ENCODE peak calls at places on chromosomes 4 and X, in seven cellular contexts. One of them, this sample, is unnamed.

GRCh38 chr4:6414578-6414977 is 57.8 kb downstream of the PPP2R2C start:
- DNase-seq in GM10248: no peak
- DNase-seq in neural crest cell: no peak
- DNase-seq in anterior cingulate cortex: no peak
- DNase-seq in T-cell: no peak
- DNase-seq in T-helper 9 cell: no peak
- DNase-seq in stimulated activated CD4-positive, alpha-beta T cell treated with anti-CD3 and anti-CD28 coated beads, Interleukin-2, amount 100 ng/mL, for 48 hours: no peak
- DNase-seq in this sample: no peak

GRCh38 chr4:140645196-140645595 is 76.4 kb upstream of the UCP1 start:
- DNase-seq in GM10248: no peak
- DNase-seq in neural crest cell: no peak
- DNase-seq in anterior cingulate cortex: no peak
- DNase-seq in T-cell: no peak
- DNase-seq in T-helper 9 cell: no peak
- DNase-seq in stimulated activated CD4-positive, alpha-beta T cell treated with anti-CD3 and anti-CD28 coated beads, Interleukin-2, amount 100 ng/mL, for 48 hours: no peak
- DNase-seq in this sample: no peak

GRCh38 chr4:113760852-113761681 is 471 bp downstream of the CAMK2D start:
- DNase-seq in GM10248: peak; percentile 64
- DNase-seq in neural crest cell: peak; percentile 49
- DNase-seq in anterior cingulate cortex: peak; percentile 71
- DNase-seq in T-cell: no peak
- DNase-seq in T-helper 9 cell: peak; percentile 36
- DNase-seq in stimulated activated CD4-positive, alpha-beta T cell treated with anti-CD3 and anti-CD28 coated beads, Interleukin-2, amount 100 ng/mL, for 48 hours: peak; percentile 41
- DNase-seq in this sample: peak; percentile 25

GRCh38 chr4:142558851-142559250 is 287.2 kb downstream of the INPP4B start:
- DNase-seq in GM10248: no peak
- DNase-seq in neural crest cell: no peak
- DNase-seq in anterior cingulate cortex: no peak
- DNase-seq in T-cell: no peak
- DNase-seq in T-helper 9 cell: no peak
- DNase-seq in stimulated activated CD4-positive, alpha-beta T cell treated with anti-CD3 and anti-CD28 coated beads, Interleukin-2, amount 100 ng/mL, for 48 hours: no peak
- DNase-seq in this sample: no peak

GRCh38 chr4:67725132-67725531 is 24.2 kb upstream of the UBA6 start:
- DNase-seq in GM10248: no peak
- DNase-seq in neural crest cell: no peak
- DNase-seq in anterior cingulate cortex: no peak
- DNase-seq in T-cell: no peak
- DNase-seq in T-helper 9 cell: no peak
- DNase-seq in stimulated activated CD4-positive, alpha-beta T cell treated with anti-CD3 and anti-CD28 coated beads, Interleukin-2, amount 100 ng/mL, for 48 hours: no peak
- DNase-seq in this sample: no peak

GRCh38 chr4:132818091-132818490 is 331.0 kb upstream of the PCDH10 start:
- DNase-seq in GM10248: no peak
- DNase-seq in neural crest cell: peak; percentile 32
- DNase-seq in anterior cingulate cortex: no peak
- DNase-seq in T-cell: no peak
- DNase-seq in T-helper 9 cell: no peak
- DNase-seq in stimulated activated CD4-positive, alpha-beta T cell treated with anti-CD3 and anti-CD28 coated beads, Interleukin-2, amount 100 ng/mL, for 48 hours: no peak
- DNase-seq in this sample: no peak

GRCh38 chr4:138611721-138612120 is 369.6 kb upstream of the SLC7A11 start:
- DNase-seq in GM10248: no peak
- DNase-seq in neural crest cell: no peak
- DNase-seq in anterior cingulate cortex: no peak
- DNase-seq in T-cell: no peak
- DNase-seq in T-helper 9 cell: no peak
- DNase-seq in stimulated activated CD4-positive, alpha-beta T cell treated with anti-CD3 and anti-CD28 coated beads, Interleukin-2, amount 100 ng/mL, for 48 hours: no peak
- DNase-seq in this sample: no peak

GRCh38 chr4:80112236-80112635 is 39.2 kb upstream of the ANTXR2 start:
- DNase-seq in GM10248: no peak
- DNase-seq in neural crest cell: no peak
- DNase-seq in anterior cingulate cortex: no peak
- DNase-seq in T-cell: no peak
- DNase-seq in T-helper 9 cell: no peak
- DNase-seq in stimulated activated CD4-positive, alpha-beta T cell treated with anti-CD3 and anti-CD28 coated beads, Interleukin-2, amount 100 ng/mL, for 48 hours: no peak
- DNase-seq in this sample: no peak

GRCh38 chrX:137198040-137198439 is 164.2 kb upstream of the GPR101 start:
- DNase-seq in GM10248: no peak
- DNase-seq in neural crest cell: no peak
- DNase-seq in anterior cingulate cortex: no peak
- DNase-seq in T-cell: no peak
- DNase-seq in T-helper 9 cell: no peak
- DNase-seq in stimulated activated CD4-positive, alpha-beta T cell treated with anti-CD3 and anti-CD28 coated beads, Interleukin-2, amount 100 ng/mL, for 48 hours: no peak
- DNase-seq in this sample: no peak

GRCh38 chrX:56319165-56319564 is 87.0 kb downstream of the KLF8 start:
- DNase-seq in GM10248: no peak
- DNase-seq in neural crest cell: no peak
- DNase-seq in anterior cingulate cortex: no peak
- DNase-seq in T-cell: no peak
- DNase-seq in T-helper 9 cell: no peak
- DNase-seq in stimulated activated CD4-positive, alpha-beta T cell treated with anti-CD3 and anti-CD28 coated beads, Interleukin-2, amount 100 ng/mL, for 48 hours: no peak
- DNase-seq in this sample: no peak

GRCh38 chr4:76732246-76732645 is 165.7 kb downstream of the SOWAHB start:
- DNase-seq in GM10248: no peak
- DNase-seq in neural crest cell: no peak
- DNase-seq in anterior cingulate cortex: no peak
- DNase-seq in T-cell: no peak
- DNase-seq in T-helper 9 cell: no peak
- DNase-seq in stimulated activated CD4-positive, alpha-beta T cell treated with anti-CD3 and anti-CD28 coated beads, Interleukin-2, amount 100 ng/mL, for 48 hours: no peak
- DNase-seq in this sample: no peak

GRCh38 chr4:40576651-40577480 is 52.8 kb downstream of the RBM47 start:
- DNase-seq in GM10248: peak; percentile 70
- DNase-seq in neural crest cell: no peak
- DNase-seq in anterior cingulate cortex: peak; percentile 39
- DNase-seq in T-cell: no peak
- DNase-seq in T-helper 9 cell: no peak
- DNase-seq in stimulated activated CD4-positive, alpha-beta T cell treated with anti-CD3 and anti-CD28 coated beads, Interleukin-2, amount 100 ng/mL, for 48 hours: no peak
- DNase-seq in this sample: no peak

This sample was measured in effector CD4-positive, alpha-beta T cell.